ENCODE peak calls at places on chromosomes 2 and 18, in ten cellular contexts. Y, Z, C, G, O, U, N, B, Q and L are unnamed samples.

GRCh38 chr18:48649231-48649630 is 110.4 kb downstream of the CTIF start:
- DNase-seq in Y (no peak), Z (no peak), C (no peak), G (no peak), O (no peak), U (no peak), N (no peak), B (no peak), Q (peak), L (no peak)

GRCh38 chr18:49561377-49562193 is at the start of gene LIPG:
- DNase-seq in Y (no peak), Z (no peak), C (peak), G (peak), O (peak), U (no peak), N (peak), B (no peak), Q (no peak), L (no peak)

GRCh38 chr2:96505231-96505889 is at the start of gene NEURL3:
- DNase-seq in Y (peak), Z (no peak), C (peak), G (no peak), O (peak), U (no peak), N (no peak), B (no peak), Q (peak), L (no peak)

GRCh38 chr2:159168707-159169106 is 117.8 kb downstream of the WDSUB1 start:
- DNase-seq in Y (no peak), Z (no peak), C (no peak), G (no peak), O (peak), U (no peak), N (no peak), B (no peak), Q (no peak), L (no peak)

GRCh38 chr2:57614988-57615387 is 431.6 kb upstream of the VRK2 start:
- DNase-seq in Y (no peak), Z (no peak), C (no peak), G (no peak), O (no peak), U (no peak), N (no peak), B (no peak), Q (no peak), L (no peak)

GRCh38 chr2:70977605-70978205 is 725 bp upstream of the ANKRD53 start:
- DNase-seq in Y (peak), Z (no peak), C (peak), G (no peak), O (peak), U (peak), N (peak), B (no peak), Q (peak), L (no peak)

GRCh38 chr18:44915213-44915612 is 234.5 kb downstream of the SETBP1 start:
- DNase-seq in Y (no peak), Z (no peak), C (no peak), G (no peak), O (no peak), U (no peak), N (no peak), B (no peak), Q (no peak), L (no peak)

GRCh38 chr2:21602789-21603188 is 479.0 kb downstream of the TDRD15 start:
- DNase-seq in Y (no peak), Z (no peak), C (no peak), G (no peak), O (no peak), U (no peak), N (no peak), B (no peak), Q (no peak), L (no peak)

GRCh38 chr2:106105151-106105922 is 88.8 kb downstream of the UXS1 start:
- DNase-seq in Y (no peak), Z (no peak), C (no peak), G (no peak), O (no peak), U (no peak), N (no peak), B (no peak), Q (no peak), L (no peak)

GRCh38 chr18:21300035-21300434 is 58.0 kb downstream of the GREB1L start:
- DNase-seq in Y (no peak), Z (no peak), C (no peak), G (no peak), O (no peak), U (no peak), N (no peak), B (no peak), Q (no peak), L (no peak)

GRCh38 chr18:77025123-77025522 is 107.5 kb downstream of the MBP start:
- DNase-seq in Y (no peak), Z (no peak), C (no peak), G (no peak), O (no peak), U (no peak), N (no peak), B (no peak), Q (no peak), L (no peak)

GRCh38 chr18:13362051-13362450 is 143.5 kb downstream of the LDLRAD4 start:
- DNase-seq in Y (no peak), Z (no peak), C (no peak), G (no peak), O (no peak), U (no peak), N (no peak), B (no peak), Q (no peak), L (no peak)

GRCh38 chr18:40867452-40867851 is 1087.6 kb upstream of the PIK3C3 start:
- DNase-seq in Y (no peak), Z (no peak), C (no peak), G (no peak), O (peak), U (no peak), N (no peak), B (no peak), Q (no peak), L (no peak)

GRCh38 chr18:35672897-35673296 is 91.4 kb downstream of the GALNT1 start:
- DNase-seq in Y (no peak), Z (no peak), C (no peak), G (no peak), O (peak), U (no peak), N (no peak), B (no peak), Q (no peak), L (no peak)

GRCh38 chr2:1970341-1970740 is 226.0 kb upstream of the PXDN start:
- DNase-seq in Y (no peak), Z (no peak), C (no peak), G (no peak), O (no peak), U (no peak), N (no peak), B (no peak), Q (no peak), L (no peak)

GRCh38 chr2:1673160-1673944 is 71.0 kb downstream of the PXDN start:
- DNase-seq in Y (no peak), Z (no peak), C (no peak), G (no peak), O (no peak), U (no peak), N (no peak), B (no peak), Q (no peak), L (no peak)

GRCh38 chr2:239227111-239227581 is 173.7 kb downstream of the HDAC4 start:
- DNase-seq in Y (peak), Z (no peak), C (no peak), G (no peak), O (no peak), U (peak), N (no peak), B (no peak), Q (peak), L (no peak)

GRCh38 chr2:140451324-140451723 is 1671.1 kb upstream of the NXPH2 start:
- DNase-seq in Y (no peak), Z (no peak), C (no peak), G (no peak), O (no peak), U (no peak), N (no peak), B (no peak), Q (no peak), L (no peak)

GRCh38 chr2:227876536-227876882 is 5.1 kb downstream of the DAW1 start:
- DNase-seq in Y (no peak), Z (no peak), C (no peak), G (no peak), O (peak), U (no peak), N (no peak), B (no peak), Q (no peak), L (no peak)

GRCh38 chr2:226607379-226607778 is 192.2 kb downstream of the IRS1 start:
- DNase-seq in Y (no peak), Z (no peak), C (no peak), G (no peak), O (peak), U (no peak), N (no peak), B (no peak), Q (no peak), L (no peak)

GRCh38 chr2:86703704-86704370 is 16.3 kb upstream of the RMND5A start:
- DNase-seq in Y (no peak), Z (no peak), C (no peak), G (no peak), O (peak), U (no peak), N (no peak), B (peak), Q (no peak), L (peak)

GRCh38 chr18:46639386-46639785 is 17.6 kb downstream of the LOXHD1 start:
- DNase-seq in Y (no peak), Z (no peak), C (no peak), G (no peak), O (no peak), U (no peak), N (no peak), B (peak), Q (peak), L (no peak)

GRCh38 chr2:174124171-174124570 is 124.2 kb downstream of the OLA1 start:
- DNase-seq in Y (no peak), Z (no peak), C (no peak), G (no peak), O (no peak), U (no peak), N (no peak), B (no peak), Q (no peak), L (no peak)

GRCh38 chr2:101972621-101973434 is 18.9 kb upstream of the IL1R2 start:
- DNase-seq in Y (no peak), Z (no peak), C (no peak), G (peak), O (peak), U (no peak), N (no peak), B (no peak), Q (peak), L (no peak)

GRCh38 chr2:101971836-101972235 is 19.9 kb upstream of the IL1R2 start:
- DNase-seq in Y (no peak), Z (no peak), C (no peak), G (no peak), O (no peak), U (no peak), N (no peak), B (no peak), Q (no peak), L (no peak)

GRCh38 chr2:101975171-101975870 is 16.4 kb upstream of the IL1R2 start:
- DNase-seq in Y (no peak), Z (no peak), C (no peak), G (no peak), O (no peak), U (no peak), N (no peak), B (no peak), Q (peak), L (no peak)

GRCh38 chr2:101976887-101977286 is 14.9 kb upstream of the IL1R2 start:
- DNase-seq in Y (no peak), Z (no peak), C (no peak), G (no peak), O (no peak), U (no peak), N (no peak), B (no peak), Q (no peak), L (no peak)

DNA sequence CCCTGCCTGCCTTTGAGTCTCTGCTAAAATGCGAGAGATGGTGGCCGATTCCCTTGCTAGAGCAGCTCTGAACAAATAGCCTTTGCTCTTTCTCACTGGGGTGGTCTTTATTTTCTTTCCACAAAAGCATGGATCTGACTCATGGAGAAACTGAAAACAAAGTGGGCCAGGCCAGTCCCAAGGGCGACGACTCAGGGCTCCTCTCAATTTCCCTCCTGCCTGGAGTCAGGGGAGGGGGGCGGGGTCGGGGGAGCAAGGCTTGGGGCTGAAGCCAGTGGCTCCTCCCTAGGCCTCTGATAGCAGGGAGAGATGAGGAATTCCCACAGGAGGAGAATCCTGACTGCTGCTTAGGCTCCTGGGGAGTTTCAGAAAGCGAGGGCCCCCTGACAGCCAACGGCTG is 17.1 kb upstream of the IL1R2 start:
- DNase-seq in Y (no peak), Z (no peak), C (no peak), G (no peak), O (no peak), U (no peak), N (no peak), B (no peak), Q (peak), L (no peak)
- H3K27ac ChIP-seq in Y (no peak), Z (no peak), C (no peak), G (no peak), O (no peak), U (no peak), N (no peak), B (no peak), Q (no peak), L (no peak)

DNA sequence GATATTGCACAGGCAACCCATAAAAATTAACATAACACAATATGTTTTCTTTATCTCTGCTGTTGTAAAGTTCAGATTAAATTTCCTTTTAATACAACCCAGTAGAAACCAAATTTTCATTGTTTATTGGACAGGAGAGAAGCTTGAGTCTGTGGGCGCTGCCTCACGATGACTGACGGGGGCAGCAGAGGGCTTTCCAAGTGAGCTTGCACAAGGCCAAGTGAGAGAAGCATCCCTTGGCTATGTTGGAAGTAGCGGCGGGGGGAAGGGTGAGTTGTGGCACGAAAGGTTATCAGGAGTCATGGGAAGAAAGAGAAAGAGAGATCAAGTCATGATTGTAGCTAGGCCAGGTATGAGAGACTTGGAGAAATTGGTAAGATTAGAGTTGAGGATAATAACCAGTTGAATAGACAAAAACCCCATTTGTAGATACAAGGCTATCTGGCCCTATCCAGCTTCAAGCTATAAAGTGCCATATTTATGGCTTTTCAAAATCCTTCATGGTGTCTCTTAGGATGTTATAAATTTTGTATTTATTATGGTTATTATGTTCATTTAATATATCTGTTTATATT is 413.7 kb upstream of the FAM98A start:
- DNase-seq in Y (no peak), Z (peak), C (no peak), G (peak), O (peak), U (no peak), N (no peak), B (peak), Q (no peak), L (peak)
- H3K27ac ChIP-seq in Y (no peak), Z (peak), C (no peak), G (no peak), O (no peak), U (no peak), N (no peak), B (no peak), Q (no peak), L (no peak)

DNA sequence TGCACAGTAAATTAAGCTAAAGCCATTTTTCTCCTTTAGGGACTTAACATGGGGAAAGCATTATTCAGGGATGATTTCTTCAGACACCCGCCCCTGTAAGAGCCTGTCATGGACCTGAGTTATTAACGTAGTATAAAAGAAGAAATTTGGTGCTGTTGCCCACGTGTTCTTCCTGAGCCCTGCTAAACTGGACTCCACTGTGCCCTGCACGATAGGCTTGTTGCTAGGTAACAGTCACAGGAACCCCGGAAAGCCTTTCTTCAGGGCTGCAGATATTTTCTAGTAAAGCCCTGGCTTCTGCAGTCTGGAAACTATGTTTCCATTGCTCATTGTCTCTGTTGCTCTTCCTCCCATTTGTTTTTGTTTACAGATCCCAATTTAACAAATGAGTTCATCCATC is 157.9 kb downstream of the LRRC30 start:
- DNase-seq in Y (no peak), Z (no peak), C (no peak), G (no peak), O (no peak), U (no peak), N (no peak), B (no peak), Q (no peak), L (no peak)
- H3K27ac ChIP-seq in Y (no peak), Z (no peak), C (no peak), G (no peak), O (no peak), U (no peak), N (no peak), B (no peak), Q (no peak), L (no peak)

GRCh38 chr2:42566837-42567251 is 1.6 kb upstream of the MTA3 start:
- DNase-seq in Y (no peak), Z (no peak), C (no peak), G (no peak), O (peak), U (no peak), N (no peak), B (no peak), Q (no peak), L (no peak)

GRCh38 chr2:42560886-42561285 is 7.5 kb upstream of the MTA3 start:
- DNase-seq in Y (no peak), Z (no peak), C (no peak), G (no peak), O (no peak), U (no peak), N (no peak), B (no peak), Q (no peak), L (no peak)

GRCh38 chr2:42558827-42559226 is 9.6 kb upstream of the MTA3 start:
- DNase-seq in Y (no peak), Z (no peak), C (no peak), G (no peak), O (no peak), U (no peak), N (no peak), B (no peak), Q (no peak), L (no peak)

GRCh38 chr2:42566006-42566405 is 2.4 kb upstream of the MTA3 start:
- DNase-seq in Y (no peak), Z (no peak), C (no peak), G (no peak), O (no peak), U (no peak), N (peak), B (no peak), Q (no peak), L (no peak)

DNA sequence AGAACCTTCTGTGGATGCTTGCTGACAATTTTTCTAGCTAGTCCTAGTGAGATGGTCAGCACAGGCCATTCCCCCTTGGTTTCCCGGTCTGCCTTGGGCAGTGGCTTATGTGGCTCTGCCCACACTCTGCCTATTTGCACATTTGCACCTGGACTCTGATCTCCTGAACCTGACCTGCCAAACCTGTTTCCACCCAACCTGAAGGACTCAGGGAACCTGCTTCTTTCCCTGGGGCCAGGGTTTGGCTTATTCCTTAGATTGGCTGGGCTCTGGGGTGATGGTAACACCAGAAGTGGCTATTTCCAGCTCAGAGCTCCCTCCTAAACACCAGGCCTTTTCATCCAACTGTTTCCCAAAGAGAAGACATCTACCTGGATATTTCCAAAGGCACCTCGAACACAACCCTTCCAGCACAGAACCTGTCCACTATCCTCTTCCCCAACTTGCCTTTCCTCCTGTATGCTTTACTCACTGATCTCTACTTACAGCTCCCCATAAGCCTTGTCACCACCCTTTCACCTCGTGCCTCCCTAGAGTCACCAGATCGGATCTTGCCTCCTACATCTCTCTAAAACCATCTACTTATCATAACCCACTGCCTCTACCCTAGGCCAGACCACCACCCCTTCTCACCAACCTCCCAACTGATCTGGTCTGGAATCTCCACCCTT is 5.8 kb upstream of the MTA3 start:
- DNase-seq in Y (no peak), Z (no peak), C (peak), G (no peak), O (no peak), U (no peak), N (no peak), B (no peak), Q (no peak), L (no peak)
- H3K27ac ChIP-seq in Y (no peak), Z (no peak), C (peak), G (no peak), O (no peak), U (no peak), N (no peak), B (no peak), Q (no peak), L (no peak)

DNA sequence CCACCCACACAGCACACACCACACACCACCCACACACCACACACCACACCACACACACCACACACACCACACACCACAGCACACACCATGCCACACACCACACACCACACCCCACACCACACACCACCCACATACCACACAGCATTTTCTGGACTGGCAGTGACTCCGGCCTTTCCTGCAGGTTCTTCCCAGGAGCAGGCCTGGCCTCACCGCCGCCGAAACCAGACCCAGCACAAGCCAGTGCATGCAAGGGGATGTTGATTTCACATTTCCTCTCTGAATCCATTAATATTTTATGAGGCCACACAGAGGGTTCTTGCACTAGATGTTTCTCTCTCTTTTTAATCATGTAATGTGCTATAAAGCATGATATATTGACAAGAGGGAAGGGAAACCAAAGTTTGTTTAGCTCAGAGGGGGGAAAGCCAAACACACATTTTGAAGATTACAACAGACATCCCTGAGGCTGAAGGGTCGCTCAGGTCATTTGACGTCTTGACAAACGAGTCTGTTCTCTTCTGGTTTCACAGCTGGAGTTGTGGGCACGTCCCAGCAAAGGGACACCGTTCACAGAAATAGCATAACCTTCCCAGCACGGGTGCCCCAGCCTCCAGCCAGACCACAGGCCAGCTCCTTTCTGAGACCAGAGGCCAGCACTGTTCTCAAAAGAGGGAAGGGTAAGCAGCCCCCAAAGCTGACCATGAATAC is 340.6 kb upstream of the SALL3 start:
- DNase-seq in Y (peak), Z (no peak), C (no peak), G (no peak), O (no peak), U (no peak), N (no peak), B (no peak), Q (no peak), L (no peak)
- H3K27ac ChIP-seq in Y (no peak), Z (no peak), C (no peak), G (no peak), O (no peak), U (no peak), N (no peak), B (no peak), Q (no peak), L (no peak)